ENCODE peak calls at places on chromosomes 12 and 14, in four cellular contexts. G is IMR-90; T is CD8-positive, alpha-beta T cell; U is mesendoderm. B is an unnamed sample. For H3K27me3 and H3K4me1, the result is how much of the 10 kb centered on the place peaks cover.

GRCh38 chr14:99391671-99392070 is 89.0 kb downstream of the SETD3 start:
- DNase-seq in U (no peak), T (no peak), G (peak), B (no peak)

GRCh38 chr12:127722651-127723050 is 544.3 kb upstream of the TMEM132C start:
- DNase-seq in T (no peak), G (no peak), U (no peak), B (no peak)

GRCh38 chr12:100529951-100530350 is 43.5 kb upstream of the GAS2L3 start:
- DNase-seq in T (no peak), U (no peak), G (no peak), B (no peak)

GRCh38 chr14:24430682-24431568 is 1.2 kb downstream of the KHNYN start:
- DNase-seq in U (peak), T (peak), G (peak), B (no peak)

GRCh38 chr12:2891240-2892053 is 756 bp downstream of the TULP3 start:
- DNase-seq in G (peak), U (peak), T (no peak), B (peak)

GRCh38 chr14:101116065-101116464 is 212.5 kb upstream of the RTL1 start:
- DNase-seq in T (no peak), U (peak), G (no peak), B (no peak)

GRCh38 chr12:107304588-107305532 is 211.5 kb upstream of the CRY1 start:
- DNase-seq in U (no peak), T (no peak), G (no peak), B (no peak)

GRCh38 chr12:67633708-67634107 is 14.8 kb upstream of the DYRK2 start:
- DNase-seq in U (no peak), G (no peak), T (no peak), B (no peak)

GRCh38 chr14:79415726-79416125 is 795.6 kb downstream of the DIO2 start:
- DNase-seq in G (peak), T (no peak), U (no peak), B (no peak)

GRCh38 chr14:79407572-79407971 is 803.7 kb downstream of the DIO2 start:
- DNase-seq in T (no peak), U (peak), G (no peak), B (no peak)

GRCh38 chr14:79408696-79409095 is 802.6 kb downstream of the DIO2 start:
- DNase-seq in T (no peak), U (no peak), G (no peak), B (no peak)

GRCh38 chr14:79412822-79413221 is 798.5 kb downstream of the DIO2 start:
- DNase-seq in G (no peak), T (no peak), U (no peak), B (no peak)

GRCh38 chr14:79411403-79412174 is 799.7 kb downstream of the DIO2 start:
- DNase-seq in G (peak), T (no peak), U (no peak), B (no peak)
- H3K27ac ChIP-seq in G (no peak), T (no peak), U (no peak), B (no peak)

GRCh38 chr12:101675555-101675954 is 21.9 kb upstream of the CHPT1 start:
- DNase-seq in G (no peak), T (no peak), U (no peak), B (no peak)
- H3K27me3 ChIP-seq in G (under half), T (under half), U (under half), B (under half)

GRCh38 chr12:65205886-65206285 is 36.5 kb downstream of the LEMD3 start:
- DNase-seq in U (no peak), G (no peak), T (no peak), B (no peak)
- H3K4me1 ChIP-seq in U (under half), G (under half), T (under half), B (under half)

GRCh38 chr12:113203852-113204760 is 17.2 kb upstream of the TPCN1 start:
- DNase-seq in U (no peak), T (no peak), G (no peak), B (no peak)

GRCh38 chr12:113211160-113211559 is 10.1 kb upstream of the TPCN1 start:
- DNase-seq in U (no peak), T (no peak), G (no peak), B (no peak)

GRCh38 chr12:113207621-113208040 is 13.6 kb upstream of the TPCN1 start:
- DNase-seq in T (no peak), U (no peak), G (no peak), B (no peak)

GRCh38 chr12:113204806-113205205 is 16.5 kb upstream of the TPCN1 start:
- DNase-seq in T (no peak), U (no peak), G (no peak), B (no peak)

DNA sequence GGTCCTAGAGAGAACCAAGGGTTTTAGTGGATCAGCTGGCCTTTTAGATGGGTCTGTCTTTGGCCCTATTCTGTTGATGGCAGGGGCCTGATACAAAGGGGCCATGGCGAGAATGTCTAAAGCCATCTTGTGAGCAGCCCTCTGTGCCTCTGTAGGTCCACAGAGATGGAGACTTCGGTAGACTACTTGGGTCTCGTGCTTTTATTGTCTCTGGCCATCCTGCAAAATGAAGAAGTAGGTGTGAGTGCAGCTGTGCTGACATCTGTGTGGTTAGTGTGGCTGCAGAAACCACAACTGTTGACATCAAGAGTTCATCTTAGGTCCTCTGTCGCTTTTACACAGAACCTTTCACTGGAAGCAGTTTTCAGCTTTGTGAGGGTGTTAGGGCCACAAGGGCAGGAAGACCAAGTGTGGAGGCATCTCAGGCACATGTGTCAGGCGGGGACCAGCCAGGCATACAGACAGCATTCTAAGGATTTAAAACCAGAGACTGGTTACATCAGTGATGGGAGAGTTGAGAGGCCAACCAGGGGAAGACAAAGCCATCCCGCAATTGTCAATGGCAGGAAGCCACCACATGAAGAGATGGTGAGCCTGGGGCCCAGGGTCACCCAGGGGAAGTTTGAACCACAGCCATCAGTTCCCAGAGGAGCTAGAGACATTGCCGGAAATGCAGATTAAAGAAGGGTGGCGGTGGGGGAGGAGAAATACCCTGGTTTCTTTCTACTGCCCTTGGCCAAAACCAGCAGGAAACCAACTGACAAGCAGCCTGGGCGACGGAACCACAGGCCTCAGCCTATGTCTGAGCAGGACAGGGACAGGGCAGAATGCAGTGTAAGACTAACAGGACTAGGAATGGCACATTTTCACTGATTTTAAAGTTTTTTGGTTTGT is 13.0 kb upstream of the TPCN1 start:
- DNase-seq in U (peak), T (no peak), G (peak), B (no peak)
- H3K27ac ChIP-seq in U (no peak), T (peak), G (no peak), B (peak)

DNA sequence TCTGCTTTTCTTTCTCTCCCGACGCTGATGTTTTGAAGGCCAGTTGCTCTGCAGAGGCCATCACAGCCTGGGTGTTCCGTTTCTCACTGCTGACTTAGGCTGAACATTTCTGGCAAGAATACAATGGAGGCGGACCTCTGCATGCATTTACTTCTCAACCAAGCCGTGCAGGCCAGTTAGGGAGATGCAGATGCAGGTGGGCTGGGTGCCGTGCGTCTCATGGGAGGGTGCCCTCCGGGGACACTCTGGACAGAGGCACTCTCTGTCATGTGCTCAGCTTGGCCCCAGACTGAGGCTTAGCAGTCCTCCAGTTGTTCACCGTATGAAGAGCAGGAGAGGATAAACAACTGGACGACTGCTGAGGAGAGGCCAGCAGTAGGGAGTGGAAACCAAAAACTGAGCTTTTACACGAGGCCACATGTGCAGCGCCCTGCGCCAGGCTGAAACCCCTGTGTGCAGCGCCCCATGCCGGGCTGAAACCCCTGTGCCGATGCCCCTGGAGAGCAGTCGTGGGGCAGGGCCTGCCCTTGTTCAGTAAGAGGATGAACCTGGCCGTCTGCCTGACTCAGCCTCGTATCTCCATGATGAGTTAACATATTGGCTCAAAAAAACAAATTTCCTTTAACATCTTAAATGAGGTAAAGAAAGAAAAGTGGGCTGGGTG is 32.3 kb downstream of the DDX51 start:
- DNase-seq in G (no peak), T (no peak), U (no peak), B (no peak)
- H3K27me3 ChIP-seq in G (under half), T (under half), U (under half), B (under half)

GRCh38 chr12:34399631-34400422 is 377.5 kb downstream of the ALG10 start:
- DNase-seq in G (no peak), T (no peak), U (no peak), B (no peak)
- H3K4me1 ChIP-seq in G (under half), T (under half), U (under half), B (under half)

DNA sequence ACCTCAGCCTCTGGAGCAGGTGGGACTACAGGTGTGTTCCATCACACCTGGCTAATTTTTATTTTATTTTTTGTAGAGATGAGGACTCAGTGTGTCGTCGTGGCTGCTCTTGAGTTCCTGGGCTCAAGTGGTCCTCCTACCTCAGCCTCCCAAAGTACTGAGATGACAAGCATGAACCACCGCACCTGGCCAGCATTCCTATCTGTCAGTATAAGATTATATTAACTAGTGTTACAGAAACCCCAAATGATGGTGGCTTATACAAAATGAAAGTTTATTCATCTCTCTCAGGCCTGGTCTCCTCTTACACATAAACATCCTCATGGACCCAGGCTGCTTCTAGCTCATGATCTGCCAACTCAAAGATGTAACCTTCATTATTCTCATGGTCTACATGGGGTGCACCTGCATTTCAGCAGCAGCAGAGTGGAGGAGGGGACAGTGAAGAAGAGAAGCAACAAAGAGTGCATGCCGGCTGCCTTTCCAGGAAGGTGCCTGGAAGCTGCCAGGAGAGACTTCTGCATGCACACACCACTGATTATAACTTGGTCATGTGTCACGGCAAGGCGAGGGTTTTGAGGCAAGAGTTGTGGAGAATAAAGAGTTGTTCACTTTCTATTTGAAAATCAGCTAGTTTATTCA is 101.3 kb downstream of the DUSP16 start:
- DNase-seq in U (no peak), T (no peak), G (no peak), B (no peak)
- H3K27ac ChIP-seq in U (no peak), T (no peak), G (no peak), B (no peak)

GRCh38 chr12:57621497-57622292 is 10.5 kb downstream of the ARHGEF25 start:
- DNase-seq in G (peak), T (no peak), U (peak), B (no peak)

GRCh38 chr12:57622293-57623245 is 10.4 kb downstream of the B4GALNT1 start:
- DNase-seq in G (no peak), T (no peak), U (no peak), B (no peak)

GRCh38 chr12:57620245-57620935 is 9.2 kb downstream of the ARHGEF25 start:
- DNase-seq in G (no peak), T (no peak), U (no peak), B (no peak)

GRCh38 chr12:57619434-57620244 is 8.4 kb downstream of the ARHGEF25 start:
- DNase-seq in T (no peak), G (no peak), U (peak), B (no peak)

DNA sequence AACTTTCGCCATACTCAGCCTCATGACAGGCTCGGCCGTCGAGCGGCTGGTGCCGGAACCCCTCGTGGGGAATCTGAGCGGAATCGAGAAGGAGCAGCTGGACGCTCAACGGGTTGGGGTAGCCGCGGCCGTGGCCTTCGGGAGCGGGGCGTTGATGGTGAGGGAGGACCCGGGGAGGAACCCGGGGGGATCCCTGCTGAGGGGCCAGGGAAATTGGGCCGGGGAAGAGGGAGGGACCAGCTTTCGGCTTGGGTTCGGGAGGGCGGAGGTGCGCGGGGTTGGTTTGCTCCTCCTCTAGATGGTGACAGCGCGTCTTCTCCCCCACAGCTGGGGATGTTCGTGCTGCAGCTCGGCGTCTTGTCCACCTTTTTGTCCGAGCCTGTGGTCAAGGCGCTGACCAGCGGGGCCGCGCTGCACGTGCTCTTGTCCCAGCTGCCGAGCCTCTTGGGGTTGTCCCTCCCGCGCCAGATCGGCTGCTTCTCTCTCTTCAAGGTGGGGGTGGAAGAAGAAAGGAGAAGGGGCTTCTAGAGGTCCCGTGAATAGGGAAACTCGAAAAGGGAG is 9.8 kb downstream of the ARHGEF25 start:
- DNase-seq in U (no peak), G (no peak), T (no peak), B (no peak)
- H3K27me3 ChIP-seq in U (half or more), G (under half), T (half or more), B (under half)

B was measured in thoracic aorta.